ENCODE peak calls at places on chromosomes 5 and 9, in six cellular contexts. K is T-helper 2 cell; S is B cell; E is heart right ventricle; J is astrocyte of the spinal cord; M is CD4-positive, alpha-beta memory T cell. P is an unnamed sample.

GRCh38 chr5:149731332-149731616 is 1.2 kb downstream of the PPARGC1B start:
- DNase-seq in J (no peak), E (no peak), S (no peak), K (no peak), M (no peak), P (no peak)

GRCh38 chr9:128113526-128114325 is 13.8 kb downstream of the PTGES2 start:
- DNase-seq in J (no peak), E (no peak), K (no peak), S (no peak), M (no peak), P (no peak)

GRCh38 chr9:124270504-124271335 is 13.0 kb downstream of the NEK6 start:
- DNase-seq in K (no peak), E (no peak), J (no peak), S (no peak), M (no peak), P (no peak)

GRCh38 chr9:132040808-132041207 is 38.9 kb downstream of the MED27 start:
- DNase-seq in M (no peak), J (no peak), K (no peak), E (no peak), S (no peak), P (no peak)

GRCh38 chr5:149860801-149861322 is 83.7 kb downstream of the PDE6A start:
- DNase-seq in S (no peak), E (no peak), J (peak), M (peak), K (no peak), P (peak)

GRCh38 chr5:139710370-139711066 is 62.4 kb downstream of the CXXC5 start:
- DNase-seq in J (peak), M (peak), E (peak), K (peak), S (peak), P (peak)

GRCh38 chr9:38380872-38381534 is 11.5 kb upstream of the ALDH1B1 start:
- DNase-seq in K (no peak), E (no peak), J (no peak), S (no peak), M (no peak), P (no peak)

GRCh38 chr9:35952526-35953191 is 5.3 kb downstream of the OR2S2 start:
- DNase-seq in S (no peak), M (no peak), K (no peak), J (no peak), E (no peak), P (no peak)

GRCh38 chr5:93599427-93600146 is 16.6 kb downstream of the NR2F1 start:
- DNase-seq in E (no peak), K (no peak), J (peak), S (no peak), M (no peak), P (no peak)

GRCh38 chr5:42057254-42057690 is 132.2 kb downstream of the FBXO4 start:
- DNase-seq in S (peak), M (peak), J (peak), E (peak), K (peak), P (peak)

GRCh38 chr9:99013550-99013949 is 69.8 kb downstream of the COL15A1 start:
- DNase-seq in S (no peak), J (no peak), M (peak), E (no peak), K (no peak), P (no peak)

GRCh38 chr9:20984471-20984870 is 47.0 kb downstream of the HACD4 start:
- DNase-seq in E (no peak), S (no peak), K (no peak), J (no peak), M (no peak), P (no peak)

P was measured in mammary epithelial cell.